ENCODE peak calls at places on chromosome 18, in eight cellular contexts. U is activated CD8-positive, alpha-beta memory T cell treated with anti-CD3 and anti-CD28 coated beads, Interleukin-2, amount 10 ng/mL, durations not matched to agents 7 days and 5 days; S is lower lobe of right lung; E is aorta; D is central memory CD8-positive, alpha-beta T cell; O is activated CD8-positive, alpha-beta T cell treated with anti-CD3 and anti-CD28 coated beads for 36 hours; V is stimulated activated naive CD8-positive, alpha-beta T cell treated with anti-CD3 and anti-CD28 coated beads, Interleukin-15, Interleukin-2, amounts not matched to agents 100 U/mL and 50 U/mL, for 24 hours; I is pancreas. P is an unnamed sample.

GRCh38 chr18:65706646-65707045 is 44.2 kb upstream of the CDH7 start:
- ATAC-seq in U (no peak), S (no peak), E (no peak), D (no peak), O (no peak), V (no peak), I (no peak), P (no peak)

GRCh38 chr18:44537521-44537920 is 143.2 kb upstream of the SETBP1 start:
- ATAC-seq in U (no peak), S (peak), E (peak), D (no peak), O (no peak), V (no peak), I (no peak), P (peak)

GRCh38 chr18:27750014-27750413 is 426.9 kb downstream of the CDH2 start:
- ATAC-seq in U (no peak), S (peak), E (no peak), D (no peak), O (no peak), V (no peak), I (peak), P (no peak)

GRCh38 chr18:69981948-69982347 is 34.3 kb upstream of the CD226 start:
- ATAC-seq in U (peak), S (no peak), E (no peak), D (no peak), O (peak), V (peak), I (no peak), P (no peak)

GRCh38 chr18:11607897-11608296 is 1.5 kb upstream of the SLC35G4 start:
- ATAC-seq in U (no peak), S (no peak), E (no peak), D (no peak), O (no peak), V (no peak), I (no peak), P (no peak)

GRCh38 chr18:468841-469796 is 31.4 kb downstream of the COLEC12 start:
- ATAC-seq in U (no peak), S (peak), E (no peak), D (no peak), O (no peak), V (no peak), I (no peak), P (no peak)

GRCh38 chr18:69659142-69659651 is 258.5 kb downstream of the DOK6 start:
- ATAC-seq in U (no peak), S (no peak), E (no peak), D (no peak), O (no peak), V (no peak), I (peak), P (no peak)

GRCh38 chr18:58212274-58212673 is 168.2 kb downstream of the NEDD4L start:
- ATAC-seq in U (no peak), S (no peak), E (no peak), D (no peak), O (no peak), V (peak), I (peak), P (no peak)

GRCh38 chr18:11994708-11995444 is 13.6 kb downstream of the IMPA2 start:
- ATAC-seq in U (no peak), S (peak), E (no peak), D (no peak), O (peak), V (no peak), I (peak), P (peak)

GRCh38 chr18:67705748-67706147 is 189.2 kb upstream of the DSEL start:
- ATAC-seq in U (no peak), S (no peak), E (no peak), D (no peak), O (no peak), V (no peak), I (no peak), P (no peak)

GRCh38 chr18:49697757-49698595 is 115.4 kb downstream of the ACAA2 start:
- ATAC-seq in U (no peak), S (peak), E (peak), D (no peak), O (no peak), V (no peak), I (peak), P (no peak)

GRCh38 chr18:13487237-13487636 is 239.1 kb downstream of the FAM210A start:
- ATAC-seq in U (no peak), S (no peak), E (no peak), D (peak), O (peak), V (no peak), I (no peak), P (no peak)

GRCh38 chr18:55869965-55870585 is 282.1 kb upstream of the TCF4 start:
- ATAC-seq in U (no peak), S (no peak), E (peak), D (no peak), O (no peak), V (no peak), I (no peak), P (no peak)

GRCh38 chr18:59839931-59840685 is 59.7 kb upstream of the PMAIP1 start:
- ATAC-seq in U (no peak), S (peak), E (no peak), D (no peak), O (no peak), V (no peak), I (no peak), P (no peak)

GRCh38 chr18:79872423-79872822 is 74.7 kb downstream of the KCNG2 start:
- ATAC-seq in U (no peak), S (peak), E (no peak), D (no peak), O (no peak), V (no peak), I (no peak), P (no peak)

GRCh38 chr18:27780061-27780740 is 396.7 kb downstream of the CDH2 start:
- ATAC-seq in U (no peak), S (no peak), E (no peak), D (no peak), O (no peak), V (no peak), I (no peak), P (no peak)

GRCh38 chr18:5518899-5519371 is 24.9 kb downstream of the EPB41L3 start:
- ATAC-seq in U (no peak), S (no peak), E (peak), D (no peak), O (no peak), V (no peak), I (peak), P (no peak)

GRCh38 chr18:23380001-23380550 is 73.0 kb upstream of the RIOK3 start:
- ATAC-seq in U (no peak), S (peak), E (no peak), D (no peak), O (no peak), V (no peak), I (peak), P (no peak)

GRCh38 chr18:58991127-58991798 is 126.6 kb downstream of the ZNF532 start:
- ATAC-seq in U (no peak), S (no peak), E (peak), D (no peak), O (peak), V (peak), I (no peak), P (peak)

GRCh38 chr18:37084912-37085311 is 256.0 kb downstream of the KIAA1328 start:
- ATAC-seq in U (no peak), S (no peak), E (no peak), D (no peak), O (no peak), V (no peak), I (no peak), P (no peak)

GRCh38 chr18:51734576-51734975 is 537.1 kb upstream of the MEX3C start:
- ATAC-seq in U (no peak), S (no peak), E (no peak), D (no peak), O (no peak), V (no peak), I (no peak), P (no peak)

GRCh38 chr18:35075132-35075531 is 33.9 kb downstream of the MAPRE2 start:
- ATAC-seq in U (no peak), S (no peak), E (no peak), D (no peak), O (no peak), V (no peak), I (no peak), P (no peak)

GRCh38 chr18:8720141-8720540 is 14.8 kb downstream of the MTCL1 start:
- ATAC-seq in U (no peak), S (no peak), E (no peak), D (no peak), O (no peak), V (no peak), I (no peak), P (no peak)

GRCh38 chr18:34758378-34758948 is 48.4 kb downstream of the DTNA start:
- ATAC-seq in U (no peak), S (no peak), E (no peak), D (no peak), O (no peak), V (no peak), I (no peak), P (no peak)

GRCh38 chr18:27428716-27429475 is 243.8 kb upstream of the CHST9 start:
- ATAC-seq in U (no peak), S (no peak), E (no peak), D (no peak), O (no peak), V (no peak), I (no peak), P (no peak)

GRCh38 chr18:57737661-57738060 is 65.5 kb downstream of the ATP8B1 start:
- ATAC-seq in U (no peak), S (peak), E (peak), D (no peak), O (no peak), V (no peak), I (peak), P (peak)

P was measured in esophagus mucosa.